ENCODE peak calls at places on chromosome 17, in nine cellular contexts. W is foreskin keratinocyte; S is stimulated activated CD4-positive, alpha-beta T cell treated with anti-CD3 and anti-CD28 coated beads, TNF-alpha, amount 100 ng/mL, for 1 hour; A is SK-N-DZ; H is EH; F is Jurkat, Clone E6-1; K is T-helper 1 cell; C is CD4-positive, alpha-beta memory T cell; L is ELF-1. D is an unnamed sample.

GRCh38 chr17:47720196-47720595 is 12.8 kb upstream of the TBX21 start:
- DNase-seq in W (no peak), S (no peak), A (no peak), H (no peak), F (no peak), K (no peak), C (peak), L (no peak), D (no peak)

GRCh38 chr17:61519139-61519538 is 66.9 kb downstream of the TBX4 start:
- DNase-seq in W (no peak), S (no peak), A (no peak), H (no peak), F (no peak), K (no peak), C (no peak), L (no peak), D (no peak)

GRCh38 chr17:51270675-51271074 is 10.3 kb downstream of the UTP18 start:
- DNase-seq in W (no peak), S (no peak), A (no peak), H (no peak), F (no peak), K (no peak), C (no peak), L (no peak), D (no peak)

GRCh38 chr17:9410285-9410684 is 165.3 kb downstream of the STX8 start:
- DNase-seq in W (no peak), S (no peak), A (no peak), H (no peak), F (no peak), K (no peak), C (no peak), L (no peak), D (no peak)

GRCh38 chr17:15456972-15457722 is 10.3 kb downstream of the CDRT4 start:
- DNase-seq in W (no peak), S (no peak), A (no peak), H (peak), F (peak), K (no peak), C (no peak), L (peak), D (no peak)

GRCh38 chr17:56761387-56761786 is 72.3 kb downstream of the C17orf67 start:
- DNase-seq in W (no peak), S (no peak), A (no peak), H (no peak), F (no peak), K (no peak), C (no peak), L (no peak), D (no peak)

GRCh38 chr17:71494045-71494444 is 626.8 kb upstream of the SOX9 start:
- DNase-seq in W (no peak), S (no peak), A (no peak), H (peak), F (no peak), K (no peak), C (no peak), L (no peak), D (no peak)

GRCh38 chr17:62663304-62663703 is 35.8 kb downstream of the MRC2 start:
- DNase-seq in W (no peak), S (no peak), A (no peak), H (no peak), F (no peak), K (no peak), C (no peak), L (no peak), D (no peak)

GRCh38 chr17:47324224-47325020 is 667 bp downstream of the EFCAB13 start:
- DNase-seq in W (no peak), S (no peak), A (peak), H (peak), F (peak), K (peak), C (peak), L (peak), D (peak)

GRCh38 chr17:57494446-57494845 is 238.1 kb downstream of the MSI2 start:
- DNase-seq in W (no peak), S (no peak), A (no peak), H (no peak), F (no peak), K (no peak), C (no peak), L (no peak), D (no peak)

GRCh38 chr17:78781339-78782304 is at the start of gene CYTH1:
- DNase-seq in W (no peak), S (no peak), A (peak), H (peak), F (no peak), K (peak), C (peak), L (peak), D (no peak)

GRCh38 chr17:978110-979093 is 1.2 kb downstream of the NXN start:
- DNase-seq in W (peak), S (no peak), A (no peak), H (peak), F (no peak), K (no peak), C (no peak), L (peak), D (no peak)

GRCh38 chr17:45296003-45296832 is 20.6 kb downstream of the MAP3K14 start:
- DNase-seq in W (peak), S (no peak), A (no peak), H (peak), F (no peak), K (no peak), C (no peak), L (no peak), D (no peak)

GRCh38 chr17:41418116-41418860 is 6.1 kb downstream of the KRT37 start:
- DNase-seq in W (no peak), S (no peak), A (no peak), H (no peak), F (no peak), K (no peak), C (no peak), L (no peak), D (no peak)

D was measured in central memory CD4-positive, alpha-beta T cell.